ENCODE peak calls at places on chromosome 1, in six cellular contexts. X is hepatocyte, M is endodermal cell, D is heart left ventricle, U is left ventricle myocardium inferior, P is IMR-90. Z is an unnamed sample.

GRCh38 chr1:41404308-41404755 is 43.1 kb downstream of the FOXO6 start:
- DNase-seq in X (peak; percentile 61), M (peak; percentile 83), D (no peak), P (no peak), U (no peak), Z (peak; percentile 91)

GRCh38 chr1:180235077-180235501 is 5.0 kb downstream of the LHX4 start:
- DNase-seq in M (peak; percentile 81), U (no peak), P (no peak), D (no peak), X (no peak), Z (no peak)

GRCh38 chr1:42176902-42177519 is 12.5 kb upstream of the GUCA2A start:
- DNase-seq in D (peak; percentile 25), P (peak; percentile 55), M (peak; percentile 78), X (peak; percentile 66), U (no peak), Z (peak; percentile 43)

GRCh38 chr1:198122693-198123092 is 34.1 kb upstream of the NEK7 start:
- DNase-seq in U (no peak), X (no peak), D (no peak), M (no peak), P (peak; percentile 45), Z (no peak)

GRCh38 chr1:36172983-36173382 is 17.0 kb downstream of the MAP7D1 start:
- DNase-seq in X (no peak), M (no peak), U (no peak), P (peak; percentile 86), D (no peak), Z (no peak)

GRCh38 chr1:151144474-151145157 is 1.8 kb downstream of the SEMA6C start:
- DNase-seq in U (no peak), P (no peak), D (peak; percentile 44), M (no peak), X (no peak), Z (no peak)

GRCh38 chr1:84300991-84301758 is at the start of gene SAMD13:
- DNase-seq in U (peak; percentile 47), M (no peak), X (peak; percentile 70), P (peak; percentile 69), D (peak; percentile 65), Z (peak; percentile 83)

GRCh38 chr1:88800382-88801051 is 90.8 kb downstream of the GTF2B start:
- DNase-seq in D (no peak), X (peak; percentile 45), P (peak; percentile 13), M (no peak), U (no peak), Z (peak; percentile 34)

GRCh38 chr1:109257682-109258421 is 8.5 kb downstream of the CELSR2 start:
- DNase-seq in M (no peak), U (no peak), D (no peak), P (no peak), X (no peak), Z (no peak)

GRCh38 chr1:63522891-63523728 is at the start of the genes EFCAB7 and ITGB3BP:
- DNase-seq in D (peak; percentile 87), X (peak; percentile 93), U (peak; percentile 78), M (peak; percentile 96), P (peak; percentile 96), Z (peak; percentile 97)

GRCh38 chr1:223429313-223429731 is 36.1 kb downstream of the CCDC185 start:
- DNase-seq in D (peak; percentile 45), X (no peak), M (no peak), P (peak; percentile 40), U (no peak), Z (no peak)

GRCh38 chr1:207032528-207033017 is at the start of gene C1orf116:
- DNase-seq in X (peak; percentile 88), D (no peak), U (no peak), M (peak; percentile 94), P (no peak), Z (peak; percentile 45)
- H3K4me1 ChIP-seq in X (peaks cover 26% of the 10 kb centered on the region), D (peaks cover 2% of the 10 kb centered on the region), U (peaks cover 28% of the 10 kb centered on the region), M (peaks cover 22% of the 10 kb centered on the region), P (no peaks in the 10 kb centered on the region), Z (no peaks in the 10 kb centered on the region)

GRCh38 chr1:228270032-228270431 is 62.2 kb downstream of the OBSCN start:
- DNase-seq in M (no peak), P (peak; percentile 81), D (no peak), X (no peak), U (no peak), Z (no peak)

GRCh38 chr1:228272831-228273571 is 65.2 kb downstream of the OBSCN start:
- DNase-seq in M (peak; percentile 37), X (no peak), U (peak; percentile 22), P (no peak), D (peak; percentile 58), Z (no peak)

GRCh38 chr1:228272331-228272791 is 64.5 kb downstream of the OBSCN start:
- DNase-seq in M (peak; percentile 39), P (no peak), X (no peak), D (peak; percentile 24), U (no peak), Z (no peak)

GRCh38 chr1:228273720-228274451 is 66.0 kb downstream of the OBSCN start:
- DNase-seq in U (peak; percentile 15), X (no peak), M (peak; percentile 60), P (no peak), D (peak; percentile 15), Z (no peak)

DNA sequence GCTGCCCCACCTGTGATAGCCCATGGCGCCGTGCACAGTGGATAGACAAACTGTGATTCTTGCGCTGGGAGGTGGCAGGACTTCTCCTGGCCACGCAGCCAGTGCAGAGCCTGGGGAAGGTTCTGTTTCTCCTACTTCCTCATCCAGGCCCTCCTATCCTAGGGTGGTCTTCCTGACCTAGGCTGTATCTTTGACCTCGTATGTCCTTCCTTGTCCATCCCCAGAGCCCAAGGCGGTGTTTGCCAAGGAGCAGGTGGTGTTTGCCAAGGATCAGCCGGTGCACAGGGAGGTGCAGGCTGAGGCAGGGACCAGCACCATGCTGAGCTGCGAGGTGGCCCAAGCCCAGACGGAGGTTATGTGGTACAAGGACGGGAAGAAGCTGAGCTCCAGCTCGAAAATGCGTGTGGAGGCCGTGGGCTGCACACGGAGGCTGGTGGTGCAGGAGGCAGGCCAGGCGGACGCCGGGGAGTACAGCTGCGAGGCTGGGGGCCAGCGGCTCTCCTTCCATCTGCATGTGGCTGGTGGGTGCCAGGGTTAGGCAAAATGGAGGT is 63.9 kb downstream of the OBSCN start:
- DNase-seq in X (no peak), M (peak; percentile 32), P (no peak), D (no peak), U (no peak), Z (no peak)
- H3K27ac ChIP-seq in X (no peak overlapping the region), M (no peak overlapping the region), P (no peak overlapping the region), D (no peak overlapping the region), U (peak overlapping the region; percentile 27), Z (no peak overlapping the region)

DNA sequence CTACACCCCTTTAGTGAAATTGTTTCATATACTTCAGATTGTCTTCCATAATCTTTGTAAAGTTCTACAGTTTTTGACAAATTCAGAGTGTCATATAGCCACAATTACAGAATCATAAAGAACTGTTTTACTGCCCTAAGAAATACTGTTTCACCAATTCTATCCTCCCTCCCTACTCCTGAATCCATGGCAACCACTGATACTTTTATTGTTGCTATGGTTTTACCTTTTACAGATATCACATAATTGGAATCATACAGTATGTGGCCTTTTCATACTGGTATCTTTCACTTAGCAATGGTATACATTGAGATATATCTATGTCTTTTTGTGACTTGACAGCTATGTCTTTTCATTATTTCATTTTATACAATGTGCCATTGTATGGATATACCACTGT is 34.1 kb downstream of the RC3H1 start:
- DNase-seq in U (no peak), D (no peak), X (no peak), P (no peak), M (no peak), Z (no peak)
- H3K36me3 ChIP-seq in U (peaks cover 71% of the 10 kb centered on the region), D (peaks cover 79% of the 10 kb centered on the region), X (peaks cover 5% of the 10 kb centered on the region), P (peaks cover 30% of the 10 kb centered on the region), M (peaks cover 84% of the 10 kb centered on the region), Z (peaks cover 47% of the 10 kb centered on the region)

GRCh38 chr1:47594627-47595026 is 156.8 kb downstream of the FOXD2 start:
- DNase-seq in M (peak; percentile 23), D (no peak), P (no peak), X (no peak), U (no peak), Z (no peak)
- H3K4me1 ChIP-seq in M (no peaks in the 10 kb centered on the region), D (peaks cover 13% of the 10 kb centered on the region), P (no peaks in the 10 kb centered on the region), X (peaks cover 10% of the 10 kb centered on the region), U (peaks cover 27% of the 10 kb centered on the region), Z (peaks cover 13% of the 10 kb centered on the region)

GRCh38 chr1:54256756-54257155 is 56.8 kb downstream of the MRPL37 start:
- DNase-seq in D (no peak), P (no peak), X (peak; percentile 49), M (no peak), U (no peak), Z (no peak)

GRCh38 chr1:54252371-54252770 is 52.4 kb downstream of the MRPL37 start:
- DNase-seq in U (no peak), X (no peak), D (no peak), M (no peak), P (no peak), Z (no peak)

GRCh38 chr1:54253480-54253879 is 53.5 kb downstream of the MRPL37 start:
- DNase-seq in U (no peak), P (peak; percentile 94), X (peak; percentile 45), D (peak; percentile 60), M (no peak), Z (peak; percentile 92)

GRCh38 chr1:54255026-54255425 is 55.1 kb downstream of the MRPL37 start:
- DNase-seq in X (no peak), P (peak; percentile 73), D (no peak), M (no peak), U (no peak), Z (no peak)

GRCh38 chr1:54254055-54254454 is 54.1 kb downstream of the MRPL37 start:
- DNase-seq in M (no peak), U (no peak), P (peak; percentile 31), X (no peak), D (no peak), Z (peak; percentile 92)
- H3K27ac ChIP-seq in M (peak overlapping the region; percentile 19), U (no peak overlapping the region), P (peak overlapping the region; percentile 25), X (peak overlapping the region; percentile 20), D (no peak overlapping the region), Z (peak overlapping the region; percentile 86)

Z was measured in SJCRH30.